ENCODE peak calls at places on chromosomes 3 and 15, in five cellular contexts. M is esophagus muscularis mucosa, E is IMR-90, B is fibroblast of mammary gland, T is neural progenitor cell. D is an unnamed sample.

GRCh38 chr3:99128740-99129505 is 227.4 kb upstream of the DCBLD2 start:
- DNase-seq in M (no peak), E (peak; percentile 97), B (peak; percentile 97), T (no peak), D (no peak)

GRCh38 chr15:56528136-56528535 is 63.2 kb upstream of the MNS1 start:
- DNase-seq in M (no peak), E (no peak), B (peak; percentile 17), T (no peak), D (no peak)

GRCh38 chr15:89177116-89177515 is 44.3 kb downstream of the RLBP1 start:
- DNase-seq in M (no peak), E (no peak), B (no peak), T (no peak), D (no peak)

GRCh38 chr3:192422998-192423349 is 304.4 kb downstream of the FGF12 start:
- DNase-seq in M (no peak), E (no peak), B (no peak), T (peak; percentile 34), D (no peak)

GRCh38 chr3:190443257-190443656 is 6.4 kb downstream of the TMEM207 start:
- DNase-seq in M (no peak), E (peak; percentile 44), B (peak; percentile 31), T (peak; percentile 10), D (no peak)

GRCh38 chr3:37956353-37957184 is 34.0 kb upstream of the VILL start:
- DNase-seq in M (no peak), E (no peak), B (no peak), T (no peak), D (no peak)

GRCh38 chr3:156516284-156516683 is 38.6 kb downstream of the SSR3 start:
- DNase-seq in M (no peak), E (no peak), B (peak; percentile 40), T (no peak), D (no peak)

GRCh38 chr15:81024891-81025290 is 24.2 kb downstream of the TLNRD1 start:
- DNase-seq in M (no peak), E (no peak), B (no peak), T (no peak), D (no peak)

GRCh38 chr15:94970831-94971230 is 739.5 kb downstream of the MCTP2 start:
- DNase-seq in M (no peak), E (no peak), B (no peak), T (no peak), D (no peak)

GRCh38 chr3:64327039-64327804 is 102.0 kb upstream of the PRICKLE2 start:
- DNase-seq in M (peak; percentile 94), E (no peak), B (peak; percentile 96), T (no peak), D (no peak)

GRCh38 chr3:108300103-108300849 is 3.9 kb downstream of the HHLA2 start:
- DNase-seq in M (no peak), E (no peak), B (no peak), T (no peak), D (no peak)

GRCh38 chr3:15303728-15304127 is 28.7 kb downstream of the SH3BP5 start:
- DNase-seq in M (no peak), E (no peak), B (no peak), T (no peak), D (no peak)

GRCh38 chr3:177647876-177648275 is 450.6 kb upstream of the TBL1XR1 start:
- DNase-seq in M (no peak), E (no peak), B (no peak), T (no peak), D (no peak)

GRCh38 chr3:12224181-12225147 is 64.4 kb upstream of the PPARG start:
- DNase-seq in M (no peak), E (peak; percentile 49), B (peak; percentile 99), T (peak; percentile 29), D (no peak)

GRCh38 chr15:70098461-70099166 is 897 bp upstream of the TLE3 start:
- DNase-seq in M (no peak), E (no peak), B (no peak), T (peak; percentile 91), D (peak; percentile 76)

GRCh38 chr15:52491460-52491859 is 37.2 kb downstream of the MYO5A start:
- DNase-seq in M (no peak), E (no peak), B (peak; percentile 76), T (no peak), D (no peak)

GRCh38 chr3:176867681-176868663 is 329.3 kb downstream of the TBL1XR1 start:
- DNase-seq in M (no peak), E (no peak), B (no peak), T (no peak), D (no peak)

GRCh38 chr3:19997502-19997901 is 14.6 kb downstream of the PP2D1 start:
- DNase-seq in M (no peak), E (no peak), B (no peak), T (no peak), D (no peak)

GRCh38 chr3:69364354-69364753 is 21.5 kb downstream of the FRMD4B start:
- DNase-seq in M (no peak), E (no peak), B (peak; percentile 35), T (no peak), D (no peak)

GRCh38 chr3:187021748-187022402 is 91.5 kb downstream of the ST6GAL1 start:
- DNase-seq in M (no peak), E (no peak), B (no peak), T (no peak), D (no peak)

DNA sequence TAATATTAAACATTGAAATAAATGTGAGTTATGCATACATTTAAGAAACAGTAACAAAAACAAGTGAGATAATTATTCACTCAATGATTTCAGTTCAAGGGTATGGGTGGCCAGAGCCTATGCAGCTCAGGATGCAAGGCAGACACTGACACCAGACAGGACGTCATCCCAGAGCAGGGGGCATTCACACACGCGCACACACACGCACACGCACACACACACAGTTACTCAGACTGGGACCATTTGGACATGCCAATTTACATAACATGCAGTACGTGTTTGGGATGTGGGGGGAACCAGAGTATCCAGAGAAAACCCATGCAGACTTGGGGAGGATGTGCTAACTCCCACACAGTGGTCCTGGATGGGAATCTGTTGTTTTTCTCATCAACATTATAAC is 24.9 kb downstream of the CD200 start:
- DNase-seq in M (no peak), E (no peak), B (no peak), T (no peak), D (no peak)
- H3K4me3 ChIP-seq in M (no peak overlapping the region), E (no peak overlapping the region), B (no peak overlapping the region), T (no peak overlapping the region), D (no peak overlapping the region)

DNA sequence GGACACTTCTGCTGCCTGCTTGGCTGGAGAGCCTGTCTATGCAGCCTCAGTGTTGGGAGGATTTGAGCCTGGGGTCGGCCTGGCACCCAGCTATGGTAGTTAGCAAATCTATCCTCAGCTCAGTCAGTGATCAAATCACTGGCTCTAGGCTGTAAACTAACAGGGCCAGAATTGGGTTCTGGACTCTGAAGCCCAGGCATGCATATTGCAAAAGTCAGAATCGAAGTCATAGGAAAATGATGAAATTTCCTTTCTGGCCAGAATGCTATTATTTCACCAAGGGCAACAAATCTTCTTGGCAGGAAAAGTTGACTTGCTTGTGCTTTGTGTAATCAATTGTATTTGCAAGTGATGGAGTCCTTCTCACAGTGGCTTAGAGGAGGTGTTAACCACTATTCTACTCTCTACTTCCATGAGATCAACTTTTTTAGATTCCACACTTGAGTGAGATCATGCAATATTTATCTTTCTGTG is 482.6 kb upstream of the TPRG1 start:
- DNase-seq in M (no peak), E (peak; percentile 56), B (peak; percentile 87), T (no peak), D (no peak)
- H3K4me3 ChIP-seq in M (no peak overlapping the region), E (no peak overlapping the region), B (no peak overlapping the region), T (no peak overlapping the region), D (no peak overlapping the region)

DNA sequence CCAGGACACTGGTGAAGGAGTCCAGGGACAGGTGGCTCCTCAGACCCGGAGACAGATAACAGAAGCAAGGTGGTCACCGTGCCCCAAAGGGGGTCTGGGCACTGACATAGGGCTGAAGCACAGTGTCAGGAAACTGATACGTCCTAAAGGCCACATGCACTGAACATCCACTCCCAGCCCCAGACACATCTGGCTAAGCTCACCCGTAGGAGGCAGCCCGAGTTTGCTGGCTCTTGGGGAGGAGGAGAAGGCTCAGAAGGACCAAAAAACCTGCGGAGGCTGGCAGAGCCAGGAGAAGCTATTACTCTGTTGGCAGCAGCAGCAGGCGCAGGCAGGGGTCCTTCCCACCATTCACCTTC is 1.2 kb downstream of the CACNA2D2 start:
- DNase-seq in M (no peak), E (no peak), B (no peak), T (peak; percentile 24), D (no peak)
- H3K4me3 ChIP-seq in M (peak overlapping the region; percentile 75), E (no peak overlapping the region), B (no peak overlapping the region), T (peak overlapping the region; percentile 84), D (peak overlapping the region; percentile 45)

GRCh38 chr3:105366302-105367062 is at the start of gene ALCAM:
- DNase-seq in M (peak; percentile 97), E (peak; percentile 99), B (peak; percentile 98), T (peak; percentile 98), D (peak; percentile 94)

GRCh38 chr3:105365536-105366301 is 990 bp upstream of the ALCAM start:
- DNase-seq in M (no peak), E (peak; percentile 67), B (peak; percentile 77), T (peak; percentile 50), D (peak; percentile 21)

GRCh38 chr3:105362021-105362665 is 4.6 kb upstream of the ALCAM start:
- DNase-seq in M (no peak), E (peak; percentile 68), B (peak; percentile 67), T (no peak), D (no peak)

GRCh38 chr3:105365171-105365535 is 1.6 kb upstream of the ALCAM start:
- DNase-seq in M (no peak), E (no peak), B (no peak), T (no peak), D (no peak)

GRCh38 chr3:105364113-105364512 is 2.6 kb upstream of the ALCAM start:
- DNase-seq in M (no peak), E (peak; percentile 84), B (peak; percentile 62), T (no peak), D (no peak)
- H3K4me3 ChIP-seq in M (no peak overlapping the region), E (no peak overlapping the region), B (no peak overlapping the region), T (no peak overlapping the region), D (no peak overlapping the region)

GRCh38 chr15:74994685-74995084 is 678 bp upstream of the SCAMP5 start:
- DNase-seq in M (no peak), E (no peak), B (no peak), T (no peak), D (no peak)
- H3K4me3 ChIP-seq in M (no peak overlapping the region), E (no peak overlapping the region), B (no peak overlapping the region), T (no peak overlapping the region), D (peak overlapping the region; percentile 93)

DNA sequence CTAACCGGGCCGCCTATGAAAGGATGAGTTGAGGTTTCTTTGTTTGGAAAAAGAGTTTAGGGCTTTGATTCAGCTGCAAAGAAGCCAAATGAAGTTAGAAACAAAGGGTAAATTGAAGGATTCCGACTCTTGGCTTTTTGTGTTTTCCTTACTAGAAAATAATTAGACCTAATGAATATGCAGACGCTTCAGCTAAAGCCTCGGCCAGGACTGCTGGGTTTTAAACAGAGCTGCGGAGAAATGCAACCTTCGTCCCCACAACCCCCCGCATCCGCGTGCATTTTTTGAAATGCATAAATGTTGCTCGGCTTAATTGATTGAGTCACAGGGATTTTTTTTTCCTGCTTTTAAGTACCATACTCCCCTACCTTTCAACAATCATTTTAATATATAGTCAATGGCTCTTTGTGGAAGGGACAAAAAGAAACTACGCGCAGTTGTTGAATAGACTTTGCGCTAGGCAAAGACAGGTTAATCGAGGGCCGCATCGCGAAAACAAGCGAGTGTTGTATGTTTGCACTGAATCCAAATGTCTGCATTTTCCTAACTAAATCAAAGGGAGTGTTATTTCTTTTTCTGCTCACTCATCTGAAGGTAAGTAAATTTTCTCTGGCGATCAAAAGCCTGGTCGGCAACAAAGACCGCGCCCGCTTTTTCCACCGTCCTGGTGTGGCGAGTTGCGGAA is 1.3 kb upstream of the ZIC4 start:
- DNase-seq in M (peak; percentile 68), E (no peak), B (no peak), T (peak; percentile 50), D (no peak)
- H3K4me3 ChIP-seq in M (no peak overlapping the region), E (no peak overlapping the region), B (no peak overlapping the region), T (peak overlapping the region; percentile 37), D (no peak overlapping the region)